ENCODE peak calls at places on chromosome 10, in nine cellular contexts. G is activated CD4-positive, alpha-beta T cell treated with anti-CD3 and anti-CD28 coated beads, Interleukin-2, amount 50 U/mL, for 4 hours; O is gastrocnemius medialis; T is kidney glomerular epithelial cell; J is HFF-Myc; S is NCI-H82; B is activated T-cell treated with anti-CD3 and anti-CD28 coated beads, Interleukin-2, amount 50 U/mL, for 72 hours; M is ELR; A is prostate gland. F is an unnamed sample.

GRCh38 chr10:34575882-34576281 is 239.2 kb downstream of the PARD3 start:
- DNase-seq in G (no peak), O (no peak), T (peak), J (no peak), S (no peak), B (no peak), M (peak), A (no peak), F (no peak)

GRCh38 chr10:325282-325681 is 190.0 kb downstream of the ZMYND11 start:
- DNase-seq in G (no peak), O (no peak), T (no peak), J (no peak), S (no peak), B (no peak), M (no peak), A (no peak), F (no peak)

GRCh38 chr10:45592432-45592831 is 80.1 kb downstream of the ZFAND4 start:
- DNase-seq in G (no peak), O (no peak), T (no peak), J (no peak), S (no peak), B (no peak), M (no peak), A (no peak), F (no peak)

GRCh38 chr10:119208553-119208940 is 1.2 kb downstream of the GRK5 start:
- DNase-seq in G (no peak), O (no peak), T (no peak), J (no peak), S (no peak), B (no peak), M (peak), A (no peak), F (no peak)

GRCh38 chr10:79905322-79906314 is 43.3 kb downstream of the SFTPD start:
- DNase-seq in G (no peak), O (peak), T (peak), J (no peak), S (no peak), B (peak), M (peak), A (no peak), F (no peak)

GRCh38 chr10:126398924-126399323 is 10.6 kb upstream of the ADAM12 start:
- DNase-seq in G (no peak), O (no peak), T (no peak), J (no peak), S (no peak), B (no peak), M (peak), A (no peak), F (no peak)

GRCh38 chr10:91022390-91022789 is 101.5 kb upstream of the ANKRD1 start:
- DNase-seq in G (no peak), O (no peak), T (no peak), J (no peak), S (no peak), B (no peak), M (no peak), A (no peak), F (no peak)

GRCh38 chr10:98376485-98376884 is 38.5 kb downstream of the PYROXD2 start:
- DNase-seq in G (no peak), O (no peak), T (peak), J (peak), S (no peak), B (no peak), M (no peak), A (no peak), F (no peak)

GRCh38 chr10:71234970-71235681 is 22.8 kb downstream of the UNC5B start:
- DNase-seq in G (no peak), O (peak), T (no peak), J (no peak), S (no peak), B (no peak), M (peak), A (no peak), F (no peak)

GRCh38 chr10:87578160-87578559 is 73.5 kb downstream of the MINPP1 start:
- DNase-seq in G (no peak), O (no peak), T (no peak), J (no peak), S (no peak), B (no peak), M (no peak), A (no peak), F (no peak)

GRCh38 chr10:29621161-29621560 is 13.6 kb downstream of the SVIL start:
- DNase-seq in G (no peak), O (peak), T (peak), J (no peak), S (no peak), B (no peak), M (peak), A (no peak), F (peak)

GRCh38 chr10:43380610-43381222 is 9.3 kb downstream of the FXYD4 start:
- DNase-seq in G (no peak), O (no peak), T (no peak), J (no peak), S (no peak), B (peak), M (peak), A (no peak), F (no peak)

GRCh38 chr10:62554632-62555199 is 180.5 kb downstream of the ZNF365 start:
- DNase-seq in G (no peak), O (no peak), T (peak), J (no peak), S (peak), B (no peak), M (peak), A (no peak), F (no peak)

GRCh38 chr10:91891285-91892001 is 17.8 kb downstream of the FGFBP3 start:
- DNase-seq in G (no peak), O (no peak), T (no peak), J (no peak), S (no peak), B (no peak), M (peak), A (no peak), F (no peak)

GRCh38 chr10:69413221-69413865 is 3.4 kb downstream of the TACR2 start:
- DNase-seq in G (no peak), O (peak), T (peak), J (peak), S (peak), B (peak), M (peak), A (peak), F (peak)

GRCh38 chr10:4720463-4720862 is 105.5 kb upstream of the AKR1E2 start:
- DNase-seq in G (no peak), O (no peak), T (no peak), J (peak), S (no peak), B (no peak), M (no peak), A (no peak), F (no peak)

GRCh38 chr10:110354322-110354766 is 49.6 kb upstream of the SMNDC1 start:
- DNase-seq in G (peak), O (peak), T (peak), J (no peak), S (peak), B (peak), M (peak), A (peak), F (peak)

GRCh38 chr10:101778781-101779543 is 3.0 kb upstream of the FGF8 start:
- DNase-seq in G (no peak), O (no peak), T (no peak), J (no peak), S (no peak), B (peak), M (no peak), A (no peak), F (peak)

GRCh38 chr10:106440355-106440754 is 724.2 kb downstream of the SORCS1 start:
- DNase-seq in G (no peak), O (no peak), T (no peak), J (no peak), S (no peak), B (no peak), M (no peak), A (no peak), F (no peak)

GRCh38 chr10:62632071-62632809 is 172.3 kb upstream of the ADO start:
- DNase-seq in G (peak), O (peak), T (no peak), J (no peak), S (no peak), B (peak), M (no peak), A (no peak), F (no peak)

GRCh38 chr10:88881922-88882645 is 2.0 kb downstream of the STAMBPL1 start:
- DNase-seq in G (no peak), O (no peak), T (no peak), J (no peak), S (no peak), B (no peak), M (peak), A (no peak), F (no peak)

GRCh38 chr10:12707461-12708185 is 293.9 kb downstream of the CCDC3 start:
- DNase-seq in G (no peak), O (no peak), T (peak), J (peak), S (peak), B (peak), M (peak), A (no peak), F (no peak)

GRCh38 chr10:124592736-124593430 is 131.3 kb downstream of the LHPP start:
- DNase-seq in G (no peak), O (no peak), T (no peak), J (no peak), S (no peak), B (no peak), M (no peak), A (no peak), F (no peak)

GRCh38 chr10:33277135-33277536 is 57.3 kb downstream of the NRP1 start:
- DNase-seq in G (no peak), O (peak), T (no peak), J (no peak), S (no peak), B (no peak), M (peak), A (no peak), F (peak)

GRCh38 chr10:90319188-90319914 is 538.5 kb downstream of the HTR7 start:
- DNase-seq in G (no peak), O (no peak), T (peak), J (peak), S (peak), B (peak), M (peak), A (no peak), F (no peak)

GRCh38 chr10:34742456-34742855 is 72.6 kb downstream of the PARD3 start:
- DNase-seq in G (no peak), O (no peak), T (no peak), J (no peak), S (no peak), B (no peak), M (peak), A (no peak), F (no peak)

F was measured in lower leg skin.